ENCODE peak calls at places on chromosome 11, in four cellular contexts. C is H1, M is GM12878, U is HepG2. W is an unnamed sample.

GRCh38 chr11:1670928-1671371 is 26.0 kb upstream of the KRTAP5-6 start:
- DNase-seq in M (no peak), C (no peak), U (no peak), W (no peak)

GRCh38 chr11:113193894-113194293 is 120.5 kb upstream of the TTC12 start:
- DNase-seq in U (no peak), M (peak), C (no peak), W (no peak)

GRCh38 chr11:5596611-5597201 is at the start of gene TRIM6:
- DNase-seq in C (no peak), M (no peak), U (no peak), W (peak)

GRCh38 chr11:130029137-130029536 is 26.5 kb upstream of the PRDM10 start:
- DNase-seq in M (no peak), U (peak), C (no peak), W (no peak)

GRCh38 chr11:2793781-2794418 is 91.7 kb downstream of the CDKN1C start:
- DNase-seq in M (no peak), U (no peak), C (no peak), W (no peak)

GRCh38 chr11:126607374-126607773 is 251.9 kb downstream of the ST3GAL4 start:
- DNase-seq in C (peak), M (no peak), U (peak), W (peak)

GRCh38 chr11:82718307-82718706 is 15.4 kb downstream of the FAM181B start:
- DNase-seq in C (no peak), U (peak), M (no peak), W (peak)

GRCh38 chr11:110472858-110473257 is 43.1 kb downstream of the FDX1 start:
- DNase-seq in M (no peak), U (no peak), C (no peak), W (no peak)

GRCh38 chr11:130208241-130209127 is 48.9 kb downstream of the ST14 start:
- DNase-seq in M (no peak), C (no peak), U (no peak), W (no peak)

GRCh38 chr11:69105431-69106123 is 50.2 kb upstream of the SMIM38 start:
- DNase-seq in U (no peak), M (no peak), C (no peak), W (no peak)

DNA sequence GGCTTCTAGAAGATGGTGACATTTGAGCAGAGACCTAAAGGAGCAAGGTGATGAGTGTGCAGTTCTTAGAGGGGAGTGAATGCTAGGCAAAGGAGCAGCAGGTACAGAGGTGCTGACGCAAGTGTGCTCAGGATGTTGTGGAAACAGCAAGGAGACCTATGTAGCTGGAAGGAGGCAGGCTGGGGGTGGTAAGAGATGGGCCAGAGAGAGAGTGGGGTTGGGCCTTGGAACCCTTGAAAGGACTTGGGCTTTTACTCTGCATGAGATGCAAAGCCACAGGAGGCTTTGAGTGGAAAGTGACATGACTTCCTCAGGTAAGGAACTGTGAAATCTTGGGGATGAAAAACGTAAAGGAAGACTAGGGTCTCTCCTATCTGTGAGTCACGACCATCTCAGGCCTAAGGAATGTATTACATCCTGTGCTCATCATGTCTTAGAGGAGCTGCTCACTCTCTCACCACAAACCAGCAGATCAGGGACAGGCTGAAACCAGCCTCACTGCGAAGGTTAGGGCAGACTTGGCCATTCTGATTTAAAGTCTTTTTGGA is 65.4 kb downstream of the MICAL2 start:
- DNase-seq in M (no peak), U (no peak), C (no peak), W (no peak)
- TF ChIP-seq SUZ12 in M (no peak), U (no peak), C (no peak), W (no peak)

DNA sequence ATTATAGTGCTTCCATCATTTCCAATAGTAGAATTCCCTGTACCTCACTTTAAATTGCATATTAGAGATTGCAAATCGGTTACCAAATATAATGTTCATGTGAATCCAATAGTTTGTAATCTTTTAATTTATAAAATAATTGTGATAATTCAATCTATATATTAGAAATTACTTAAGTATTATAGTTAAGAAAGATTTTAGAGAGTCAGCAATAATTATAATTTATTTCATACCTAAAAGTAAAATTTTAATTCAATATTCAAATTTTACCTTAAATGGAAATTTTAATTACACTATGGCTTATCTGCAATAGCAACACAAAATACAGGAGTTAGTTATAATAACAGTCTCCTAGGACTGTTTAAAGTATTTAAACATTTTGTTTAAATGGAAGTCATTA is 13.5 kb downstream of the CCDC179 start:
- DNase-seq in U (no peak), C (no peak), M (no peak), W (no peak)
- TF ChIP-seq SP1 in U (no peak), C (no peak), M (no peak), W (no peak)

GRCh38 chr11:72575533-72576170 is 98.6 kb downstream of the PDE2A start:
- DNase-seq in C (no peak), U (no peak), M (no peak), W (no peak)

GRCh38 chr11:72574534-72575460 is 99.4 kb downstream of the PDE2A start:
- DNase-seq in C (no peak), M (no peak), U (no peak), W (no peak)

GRCh38 chr11:72570893-72571741 is 103.1 kb downstream of the PDE2A start:
- DNase-seq in U (no peak), M (no peak), C (no peak), W (no peak)

GRCh38 chr11:72574046-72574445 is 100.2 kb downstream of the PDE2A start:
- DNase-seq in M (no peak), U (no peak), C (no peak), W (no peak)

DNA sequence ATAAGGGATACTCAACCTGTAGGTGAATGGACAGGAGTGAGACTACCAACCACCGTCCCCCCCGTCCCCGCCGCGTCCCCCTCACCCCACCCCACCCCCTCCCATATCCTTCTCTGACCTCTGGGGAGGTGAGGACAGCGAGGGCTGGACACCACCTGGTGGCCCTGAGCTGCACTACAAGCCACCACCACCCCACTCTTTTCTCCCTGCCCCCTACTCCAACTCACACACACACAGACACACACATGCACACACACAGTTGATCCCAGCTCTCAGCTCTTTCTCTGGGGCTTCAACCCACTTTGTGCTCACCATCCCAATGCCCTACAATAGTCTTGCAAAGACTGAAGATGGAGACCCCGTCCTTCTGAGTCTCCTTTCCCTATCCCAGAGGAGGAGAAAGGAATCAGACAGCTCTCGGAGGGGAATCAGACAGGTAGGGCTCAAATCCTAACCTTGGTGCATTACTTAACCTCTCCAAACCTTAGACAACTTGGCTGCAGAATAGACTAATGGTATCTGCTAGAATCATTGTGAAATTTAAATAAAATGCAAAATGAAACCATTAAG is 100.8 kb downstream of the PDE2A start:
- DNase-seq in M (no peak), C (no peak), U (peak), W (peak)
- TF ChIP-seq SUZ12 in M (no peak), C (no peak), U (no peak), W (no peak)

DNA sequence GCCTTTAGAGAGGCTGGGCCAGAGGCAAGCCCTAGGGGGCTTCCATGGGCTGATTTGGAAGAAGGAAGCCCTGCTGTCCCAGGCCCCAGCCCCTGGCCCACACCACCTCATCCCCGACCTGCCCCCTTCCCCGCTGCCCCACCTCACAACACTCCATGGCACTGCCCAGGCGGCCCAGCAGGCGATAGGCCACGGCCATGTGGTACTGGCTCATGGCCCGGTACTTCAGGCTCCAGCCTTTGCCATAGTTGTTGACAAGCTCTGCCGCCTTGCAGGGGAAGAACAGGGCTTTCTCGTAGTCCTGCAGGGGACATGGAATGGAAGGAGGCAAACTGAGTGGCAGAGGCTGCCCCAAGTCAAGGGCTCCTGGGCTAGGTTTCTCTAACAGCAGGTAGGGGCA is 6.4 kb downstream of the RAPSN start:
- DNase-seq in C (no peak), U (no peak), M (no peak), W (no peak)
- TF ChIP-seq SP1 in C (no peak), U (no peak), M (no peak), W (no peak)

W was measured in HEK293T.